ENCODE peak calls at places on chromosomes 2 and 18, in four cellular contexts. One of them, this sample, is unnamed.

GRCh38 chr2:177669201-177669600 is 276.6 kb downstream of the AGPS start:
- DNase-seq in left lung: no peak
- DNase-seq in CD8-positive, alpha-beta memory T cell: no peak
- DNase-seq in effector memory CD4-positive, alpha-beta T cell: no peak
- DNase-seq in this sample: no peak

GRCh38 chr2:212644195-212644837 is 105.7 kb upstream of the ERBB4 start:
- DNase-seq in left lung: no peak
- DNase-seq in CD8-positive, alpha-beta memory T cell: no peak
- DNase-seq in effector memory CD4-positive, alpha-beta T cell: no peak
- DNase-seq in this sample: no peak

GRCh38 chr2:238702691-238703415 is 145.0 kb upstream of the TWIST2 start:
- DNase-seq in left lung: no peak
- DNase-seq in CD8-positive, alpha-beta memory T cell: no peak
- DNase-seq in effector memory CD4-positive, alpha-beta T cell: no peak
- DNase-seq in this sample: no peak

GRCh38 chr2:205463626-205464025 is 218.7 kb upstream of the NRP2 start:
- DNase-seq in left lung: no peak
- DNase-seq in CD8-positive, alpha-beta memory T cell: no peak
- DNase-seq in effector memory CD4-positive, alpha-beta T cell: no peak
- DNase-seq in this sample: no peak

GRCh38 chr2:81714817-81715216 is 1410.3 kb upstream of the LRRTM1 start:
- DNase-seq in left lung: no peak
- DNase-seq in CD8-positive, alpha-beta memory T cell: no peak
- DNase-seq in effector memory CD4-positive, alpha-beta T cell: no peak
- DNase-seq in this sample: no peak

GRCh38 chr2:135183822-135184221 is 131.7 kb downstream of the RAB3GAP1 start:
- DNase-seq in left lung: no peak
- DNase-seq in CD8-positive, alpha-beta memory T cell: no peak
- DNase-seq in effector memory CD4-positive, alpha-beta T cell: no peak
- DNase-seq in this sample: no peak

GRCh38 chr2:176595986-176596385 is 326.7 kb downstream of the MTX2 start:
- DNase-seq in left lung: no peak
- DNase-seq in CD8-positive, alpha-beta memory T cell: no peak
- DNase-seq in effector memory CD4-positive, alpha-beta T cell: no peak
- DNase-seq in this sample: no peak

GRCh38 chr2:78541088-78541450 is 484.4 kb upstream of the REG3G start:
- DNase-seq in left lung: no peak
- DNase-seq in CD8-positive, alpha-beta memory T cell: no peak
- DNase-seq in effector memory CD4-positive, alpha-beta T cell: no peak
- DNase-seq in this sample: no peak

GRCh38 chr2:111135910-111136297 is 15.2 kb downstream of the BCL2L11 start:
- DNase-seq in left lung: no peak
- DNase-seq in CD8-positive, alpha-beta memory T cell: no peak
- DNase-seq in effector memory CD4-positive, alpha-beta T cell: no peak
- DNase-seq in this sample: no peak

GRCh38 chr18:32454667-32455066 is 16.0 kb downstream of the GAREM1 start:
- DNase-seq in left lung: no peak
- DNase-seq in CD8-positive, alpha-beta memory T cell: no peak
- DNase-seq in effector memory CD4-positive, alpha-beta T cell: no peak
- DNase-seq in this sample: no peak

GRCh38 chr2:119407430-119408220 is 24.0 kb upstream of the TMEM37 start:
- DNase-seq in left lung: no peak
- DNase-seq in CD8-positive, alpha-beta memory T cell: no peak
- DNase-seq in effector memory CD4-positive, alpha-beta T cell: no peak
- DNase-seq in this sample: peak; percentile 6

GRCh38 chr2:232013701-232014353 is 52.3 kb downstream of the DIS3L2 start:
- DNase-seq in left lung: no peak
- DNase-seq in CD8-positive, alpha-beta memory T cell: no peak
- DNase-seq in effector memory CD4-positive, alpha-beta T cell: no peak
- DNase-seq in this sample: no peak

GRCh38 chr2:109611467-109612095 is 2.2 kb downstream of the SEPTIN10 start:
- DNase-seq in left lung: no peak
- DNase-seq in CD8-positive, alpha-beta memory T cell: no peak
- DNase-seq in effector memory CD4-positive, alpha-beta T cell: no peak
- DNase-seq in this sample: no peak
- H3K4me3 ChIP-seq in left lung: no peak overlapping the region
- H3K4me3 ChIP-seq in CD8-positive, alpha-beta memory T cell: no peak overlapping the region
- H3K4me3 ChIP-seq in effector memory CD4-positive, alpha-beta T cell: no peak overlapping the region
- H3K4me3 ChIP-seq in this sample: no peak overlapping the region

DNA sequence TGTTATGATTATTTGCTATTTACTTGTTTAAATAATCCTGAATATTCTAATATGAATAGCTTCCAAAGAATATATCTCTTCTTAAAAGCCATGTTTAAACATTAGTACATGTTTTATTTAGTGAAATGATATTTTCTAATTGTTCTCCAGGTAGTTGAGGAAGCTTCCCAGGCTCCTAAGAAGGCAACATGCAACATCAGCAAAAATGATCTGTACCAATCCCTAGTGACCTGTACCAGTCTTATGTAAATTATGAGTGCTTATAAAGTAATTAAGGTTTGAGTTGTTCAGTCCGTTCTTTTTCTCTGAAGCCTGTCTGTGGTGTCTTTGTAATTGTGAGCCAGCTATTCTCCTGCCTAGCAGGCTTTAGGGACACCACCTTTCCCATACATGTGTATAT is 98.2 kb downstream of the PKP4 start:
- DNase-seq in left lung: no peak
- DNase-seq in CD8-positive, alpha-beta memory T cell: no peak
- DNase-seq in effector memory CD4-positive, alpha-beta T cell: no peak
- DNase-seq in this sample: no peak
- H3K4me1 ChIP-seq in left lung: no peaks in the 10 kb centered on the region
- H3K4me1 ChIP-seq in CD8-positive, alpha-beta memory T cell: no peaks in the 10 kb centered on the region
- H3K4me1 ChIP-seq in effector memory CD4-positive, alpha-beta T cell: no peaks in the 10 kb centered on the region
- H3K4me1 ChIP-seq in this sample: no peaks in the 10 kb centered on the region

DNA sequence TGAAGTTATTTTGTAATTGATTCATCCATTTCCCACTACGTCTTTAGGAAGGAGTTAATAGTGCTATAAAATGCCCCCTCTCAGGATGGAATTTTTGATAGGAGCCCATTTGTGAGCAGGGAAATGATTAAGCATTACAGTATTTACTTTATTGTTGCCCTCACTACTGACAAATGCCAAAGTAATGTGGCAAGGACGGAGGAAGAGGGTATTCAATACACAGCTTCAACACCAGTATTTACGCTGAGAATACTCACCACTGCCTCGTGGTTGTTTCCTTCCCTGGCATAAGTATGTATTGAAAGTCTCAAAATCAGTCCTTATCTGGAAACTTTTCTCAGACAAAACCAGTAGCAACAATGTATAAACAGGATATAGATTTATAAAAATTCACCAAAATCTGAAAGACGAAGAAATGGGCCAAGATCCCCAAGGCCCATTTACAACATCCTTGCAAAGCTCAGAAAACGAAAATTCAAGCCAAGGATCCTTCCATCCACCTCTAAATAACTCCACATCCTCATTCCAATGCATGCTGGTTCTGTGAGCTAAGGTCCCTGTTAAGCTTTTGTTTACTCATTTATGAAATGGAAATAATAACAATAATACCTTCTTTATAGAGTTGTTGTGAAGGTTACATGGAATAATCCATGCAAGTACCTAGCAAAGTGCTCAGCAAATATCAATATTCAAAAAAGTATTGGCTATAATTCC is 29.3 kb downstream of the FEZ2 start:
- DNase-seq in left lung: no peak
- DNase-seq in CD8-positive, alpha-beta memory T cell: no peak
- DNase-seq in effector memory CD4-positive, alpha-beta T cell: no peak
- DNase-seq in this sample: no peak
- H3K4me3 ChIP-seq in left lung: no peak overlapping the region
- H3K4me3 ChIP-seq in CD8-positive, alpha-beta memory T cell: no peak overlapping the region
- H3K4me3 ChIP-seq in effector memory CD4-positive, alpha-beta T cell: no peak overlapping the region
- H3K4me3 ChIP-seq in this sample: no peak overlapping the region

GRCh38 chr2:63899639-63900038 is 57.9 kb downstream of the UGP2 start:
- DNase-seq in left lung: no peak
- DNase-seq in CD8-positive, alpha-beta memory T cell: no peak
- DNase-seq in effector memory CD4-positive, alpha-beta T cell: no peak
- DNase-seq in this sample: no peak
- H3K4me1 ChIP-seq in left lung: no peaks in the 10 kb centered on the region
- H3K4me1 ChIP-seq in CD8-positive, alpha-beta memory T cell: no peaks in the 10 kb centered on the region
- H3K4me1 ChIP-seq in effector memory CD4-positive, alpha-beta T cell: no peaks in the 10 kb centered on the region
- H3K4me1 ChIP-seq in this sample: no peaks in the 10 kb centered on the region

GRCh38 chr2:217997510-217997909 is 5.3 kb downstream of the TNS1 start:
- DNase-seq in left lung: no peak
- DNase-seq in CD8-positive, alpha-beta memory T cell: no peak
- DNase-seq in effector memory CD4-positive, alpha-beta T cell: no peak
- DNase-seq in this sample: no peak

GRCh38 chr2:217994776-217995274 is 8.0 kb downstream of the TNS1 start:
- DNase-seq in left lung: no peak
- DNase-seq in CD8-positive, alpha-beta memory T cell: no peak
- DNase-seq in effector memory CD4-positive, alpha-beta T cell: no peak
- DNase-seq in this sample: no peak

GRCh38 chr2:217993817-217994459 is 8.9 kb downstream of the TNS1 start:
- DNase-seq in left lung: peak; percentile 89
- DNase-seq in CD8-positive, alpha-beta memory T cell: peak; percentile 14
- DNase-seq in effector memory CD4-positive, alpha-beta T cell: no peak
- DNase-seq in this sample: no peak

GRCh38 chr2:217996345-217996744 is 6.5 kb downstream of the TNS1 start:
- DNase-seq in left lung: no peak
- DNase-seq in CD8-positive, alpha-beta memory T cell: no peak
- DNase-seq in effector memory CD4-positive, alpha-beta T cell: no peak
- DNase-seq in this sample: no peak

DNA sequence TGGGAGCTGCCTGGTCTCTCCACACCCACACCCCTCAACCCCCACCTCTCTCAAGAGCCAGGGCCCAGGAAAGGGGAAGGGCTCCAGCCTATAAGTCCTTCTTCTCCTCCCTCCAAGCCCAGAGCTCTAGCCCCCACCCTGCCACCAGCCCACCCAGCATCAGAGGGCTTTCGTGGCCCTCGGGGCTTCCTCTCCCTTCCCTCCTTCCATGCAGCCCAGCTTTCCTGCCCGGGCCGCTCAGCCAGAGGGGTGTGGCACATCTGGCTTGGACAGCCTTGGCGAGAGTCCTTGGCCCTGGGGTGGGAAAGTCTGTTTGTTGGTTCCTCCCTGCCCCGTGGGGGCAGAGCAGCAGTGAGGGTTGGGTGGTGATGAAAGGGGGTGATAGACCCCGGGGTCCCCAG is 7.1 kb downstream of the TNS1 start:
- DNase-seq in left lung: peak; percentile 79
- DNase-seq in CD8-positive, alpha-beta memory T cell: no peak
- DNase-seq in effector memory CD4-positive, alpha-beta T cell: no peak
- DNase-seq in this sample: no peak
- H3K4me3 ChIP-seq in left lung: no peak overlapping the region
- H3K4me3 ChIP-seq in CD8-positive, alpha-beta memory T cell: no peak overlapping the region
- H3K4me3 ChIP-seq in effector memory CD4-positive, alpha-beta T cell: no peak overlapping the region
- H3K4me3 ChIP-seq in this sample: no peak overlapping the region